ENCODE peak calls at places on chromosomes 6 and 20, in five cellular contexts. One of them, this sample, is unnamed.

GRCh38 chr20:46914789-46915359 is 20.2 kb downstream of the EYA2 start:
- DNase-seq in upper lobe of left lung: no peak
- DNase-seq in body of pancreas: no peak
- DNase-seq in mammary epithelial cell: no peak
- DNase-seq in foreskin fibroblast: peak
- DNase-seq in this sample: no peak

GRCh38 chr6:52261229-52261628 is 16.9 kb upstream of the IL17F start:
- DNase-seq in mammary epithelial cell: peak
- DNase-seq in foreskin fibroblast: peak
- DNase-seq in upper lobe of left lung: no peak
- DNase-seq in body of pancreas: no peak
- DNase-seq in this sample: no peak

GRCh38 chr6:117481926-117482239 is 591 bp upstream of the DCBLD1 start:
- DNase-seq in foreskin fibroblast: no peak
- DNase-seq in body of pancreas: no peak
- DNase-seq in mammary epithelial cell: no peak
- DNase-seq in upper lobe of left lung: no peak
- DNase-seq in this sample: no peak

GRCh38 chr20:31517373-31517772 is 3.1 kb downstream of the HM13 start:
- DNase-seq in mammary epithelial cell: peak
- DNase-seq in upper lobe of left lung: peak
- DNase-seq in body of pancreas: peak
- DNase-seq in foreskin fibroblast: peak
- DNase-seq in this sample: no peak

GRCh38 chr6:169070506-169071176 is 183.0 kb downstream of the THBS2 start:
- DNase-seq in mammary epithelial cell: peak
- DNase-seq in foreskin fibroblast: peak
- DNase-seq in body of pancreas: peak
- DNase-seq in upper lobe of left lung: peak
- DNase-seq in this sample: no peak

GRCh38 chr6:28124350-28124970 is at the start of gene ZSCAN16:
- DNase-seq in mammary epithelial cell: peak
- DNase-seq in upper lobe of left lung: peak
- DNase-seq in foreskin fibroblast: peak
- DNase-seq in body of pancreas: peak
- DNase-seq in this sample: peak

GRCh38 chr20:33649201-33649631 is 12.9 kb upstream of the C20orf144 start:
- DNase-seq in upper lobe of left lung: peak
- DNase-seq in body of pancreas: peak
- DNase-seq in foreskin fibroblast: peak
- DNase-seq in mammary epithelial cell: no peak
- DNase-seq in this sample: no peak

GRCh38 chr20:50548396-50548795 is 38.2 kb downstream of the PTPN1 start:
- DNase-seq in mammary epithelial cell: no peak
- DNase-seq in body of pancreas: peak
- DNase-seq in foreskin fibroblast: no peak
- DNase-seq in upper lobe of left lung: peak
- DNase-seq in this sample: no peak

GRCh38 chr20:34703573-34704176 is 469 bp upstream of the TP53INP2 start:
- DNase-seq in upper lobe of left lung: peak
- DNase-seq in body of pancreas: peak
- DNase-seq in mammary epithelial cell: peak
- DNase-seq in foreskin fibroblast: peak
- DNase-seq in this sample: peak

GRCh38 chr6:17959317-17959716 is 28.1 kb downstream of the KIF13A start:
- DNase-seq in body of pancreas: no peak
- DNase-seq in mammary epithelial cell: no peak
- DNase-seq in upper lobe of left lung: no peak
- DNase-seq in foreskin fibroblast: no peak
- DNase-seq in this sample: no peak

GRCh38 chr6:113076817-113077216 is 729.7 kb downstream of the RFPL4B start:
- DNase-seq in foreskin fibroblast: no peak
- DNase-seq in body of pancreas: no peak
- DNase-seq in mammary epithelial cell: no peak
- DNase-seq in upper lobe of left lung: no peak
- DNase-seq in this sample: no peak

GRCh38 chr20:57398231-57398821 is 7.1 kb downstream of the RBM38 start:
- DNase-seq in upper lobe of left lung: peak
- DNase-seq in mammary epithelial cell: no peak
- DNase-seq in body of pancreas: peak
- DNase-seq in foreskin fibroblast: no peak
- DNase-seq in this sample: peak

GRCh38 chr20:18796282-18796833 is 17.2 kb upstream of the SCP2D1 start:
- DNase-seq in upper lobe of left lung: no peak
- DNase-seq in body of pancreas: no peak
- DNase-seq in foreskin fibroblast: no peak
- DNase-seq in mammary epithelial cell: no peak
- DNase-seq in this sample: no peak

GRCh38 chr20:18790787-18791186 is 22.8 kb upstream of the SCP2D1 start:
- DNase-seq in foreskin fibroblast: no peak
- DNase-seq in body of pancreas: no peak
- DNase-seq in upper lobe of left lung: no peak
- DNase-seq in mammary epithelial cell: no peak
- DNase-seq in this sample: no peak

GRCh38 chr20:18794428-18794787 is 19.2 kb upstream of the SCP2D1 start:
- DNase-seq in upper lobe of left lung: no peak
- DNase-seq in body of pancreas: no peak
- DNase-seq in mammary epithelial cell: no peak
- DNase-seq in foreskin fibroblast: no peak
- DNase-seq in this sample: no peak

GRCh38 chr20:18795366-18795765 is 18.2 kb upstream of the SCP2D1 start:
- DNase-seq in mammary epithelial cell: no peak
- DNase-seq in body of pancreas: no peak
- DNase-seq in upper lobe of left lung: no peak
- DNase-seq in foreskin fibroblast: no peak
- DNase-seq in this sample: no peak

DNA sequence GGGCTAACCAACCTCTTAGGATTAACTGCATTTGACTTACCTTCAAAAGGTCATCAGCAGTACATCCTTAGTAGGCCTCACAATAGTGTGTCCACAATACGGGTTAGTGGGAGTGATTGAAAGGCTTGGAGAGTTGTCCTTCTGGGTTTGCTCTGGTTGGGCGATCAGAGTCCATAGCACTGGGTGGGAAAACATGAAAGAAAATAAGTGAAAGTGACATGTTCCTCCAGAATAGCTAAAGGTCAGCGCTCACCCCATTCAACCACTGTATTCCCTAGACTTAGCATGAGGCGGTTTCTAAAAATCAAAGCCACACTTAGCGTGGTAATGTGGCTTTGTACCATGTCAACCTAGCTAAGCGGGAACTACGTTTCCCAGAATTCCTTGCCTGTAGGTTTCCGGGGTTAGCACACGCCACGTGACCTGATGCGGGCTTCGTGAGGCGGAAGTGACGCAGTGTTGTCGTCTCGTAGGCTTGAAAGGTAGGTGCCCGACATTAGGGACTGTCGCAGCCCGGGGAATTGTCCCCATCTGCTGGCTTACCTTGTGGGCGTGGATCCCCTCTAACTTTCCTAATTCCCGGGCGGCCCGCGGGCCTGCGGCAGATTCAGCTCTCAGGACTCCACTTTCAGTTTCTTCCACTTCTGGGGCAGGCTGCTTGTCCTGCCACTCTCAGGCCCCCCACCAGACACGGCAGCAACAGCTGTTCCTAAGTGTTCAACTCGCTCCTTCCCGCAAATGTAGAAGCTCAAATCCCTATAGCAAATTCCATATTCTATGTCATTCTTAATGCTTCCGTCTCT is 19.8 kb upstream of the SCP2D1 start:
- DNase-seq in mammary epithelial cell: peak
- DNase-seq in upper lobe of left lung: peak
- DNase-seq in body of pancreas: peak
- DNase-seq in foreskin fibroblast: peak
- DNase-seq in this sample: peak
- TF ChIP-seq CTCF in mammary epithelial cell: no peak
- TF ChIP-seq CTCF in upper lobe of left lung: no peak
- TF ChIP-seq CTCF in body of pancreas: peak
- TF ChIP-seq CTCF in foreskin fibroblast: no peak
- TF ChIP-seq CTCF in this sample: no peak

GRCh38 chr6:25041676-25042598 is 106.2 kb upstream of the RIPOR2 start:
- DNase-seq in mammary epithelial cell: no peak
- DNase-seq in foreskin fibroblast: no peak
- DNase-seq in body of pancreas: no peak
- DNase-seq in upper lobe of left lung: peak
- DNase-seq in this sample: peak
- TF ChIP-seq CTCF in mammary epithelial cell: no peak
- TF ChIP-seq CTCF in foreskin fibroblast: no peak
- TF ChIP-seq CTCF in body of pancreas: no peak
- TF ChIP-seq CTCF in upper lobe of left lung: no peak
- TF ChIP-seq CTCF in this sample: no peak

DNA sequence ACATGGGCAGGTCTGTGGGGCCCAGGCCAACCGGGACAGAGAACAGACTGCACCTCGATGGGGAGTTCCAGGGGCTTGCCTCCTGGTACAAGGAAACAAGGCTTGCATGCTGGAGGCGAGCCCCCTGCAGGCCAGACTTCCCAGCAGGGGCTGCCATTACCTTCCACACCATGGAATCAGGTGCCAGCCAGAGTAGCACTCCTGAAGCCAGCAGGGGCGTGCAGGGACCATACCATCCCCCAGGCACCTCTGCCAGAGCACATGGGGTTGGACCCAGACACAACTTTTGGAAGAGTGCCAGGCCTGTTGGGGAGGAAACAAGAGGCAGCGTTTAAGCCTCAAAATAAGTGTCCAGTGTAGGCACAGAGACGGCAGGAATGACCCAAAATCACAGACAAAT is 6.5 kb downstream of the DDO start:
- DNase-seq in mammary epithelial cell: no peak
- DNase-seq in foreskin fibroblast: no peak
- DNase-seq in upper lobe of left lung: no peak
- DNase-seq in body of pancreas: no peak
- DNase-seq in this sample: no peak
- TF ChIP-seq CTCF in mammary epithelial cell: no peak
- TF ChIP-seq CTCF in foreskin fibroblast: no peak
- TF ChIP-seq CTCF in upper lobe of left lung: no peak
- TF ChIP-seq CTCF in body of pancreas: no peak
- TF ChIP-seq CTCF in this sample: no peak

DNA sequence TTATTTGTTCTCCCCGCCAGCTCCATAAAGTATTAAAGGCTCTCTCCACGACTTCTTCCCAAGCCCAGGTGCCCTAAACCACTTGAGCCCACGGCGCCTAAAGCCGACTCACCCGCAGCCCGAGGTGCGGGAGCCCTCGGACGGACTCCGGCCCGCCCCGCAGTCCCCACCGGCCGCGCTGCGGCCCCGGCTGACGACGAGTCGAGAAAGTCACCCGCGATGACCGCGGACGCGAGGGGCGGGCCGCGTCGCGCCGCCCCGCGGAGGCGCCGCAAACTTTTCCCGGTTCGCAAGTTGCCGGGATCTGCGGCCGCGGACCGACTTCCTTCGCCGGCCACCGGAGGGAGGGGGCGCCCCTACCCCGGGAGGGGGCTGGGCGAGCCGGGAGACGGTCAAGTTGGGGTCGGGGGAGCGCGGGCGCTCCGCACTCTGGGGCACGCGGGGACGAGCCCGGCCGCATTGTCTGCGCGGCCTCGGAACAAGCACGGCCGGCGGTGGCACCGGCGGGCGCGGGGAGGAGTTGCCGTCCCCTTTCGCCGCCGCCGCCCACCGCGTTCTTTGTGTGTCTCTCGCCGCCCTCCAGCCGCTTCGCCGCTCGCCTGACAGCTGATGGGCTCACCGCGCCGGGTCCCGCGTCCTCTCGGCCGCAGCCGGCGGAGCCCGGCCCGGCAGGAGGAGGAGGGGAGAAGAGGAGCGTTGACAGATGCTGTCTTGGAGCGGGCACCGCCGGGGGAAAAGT is 131.5 kb downstream of the OGFRL1 start:
- DNase-seq in upper lobe of left lung: peak
- DNase-seq in body of pancreas: peak
- DNase-seq in foreskin fibroblast: peak
- DNase-seq in mammary epithelial cell: no peak
- DNase-seq in this sample: peak
- TF ChIP-seq CTCF in upper lobe of left lung: peak
- TF ChIP-seq CTCF in body of pancreas: peak
- TF ChIP-seq CTCF in foreskin fibroblast: no peak
- TF ChIP-seq CTCF in mammary epithelial cell: no peak
- TF ChIP-seq CTCF in this sample: no peak

GRCh38 chr6:101386982-101387381 is 6.5 kb upstream of the GRIK2 start:
- DNase-seq in foreskin fibroblast: peak
- DNase-seq in mammary epithelial cell: no peak
- DNase-seq in body of pancreas: no peak
- DNase-seq in upper lobe of left lung: no peak
- DNase-seq in this sample: no peak
- TF ChIP-seq CTCF in foreskin fibroblast: peak
- TF ChIP-seq CTCF in mammary epithelial cell: peak
- TF ChIP-seq CTCF in body of pancreas: no peak
- TF ChIP-seq CTCF in upper lobe of left lung: no peak
- TF ChIP-seq CTCF in this sample: no peak

This sample was measured in activated B cell treated with CpG ODN at 0.5 μM for 24 hours.